ENCODE peak calls at places on chromosomes 6 and 20, in four cellular contexts. I, E, O and A are unnamed samples.

GRCh38 chr20:35443003-35443402 is 5.0 kb upstream of the GDF5 start:
- DNase-seq in I (no peak), E (no peak), O (no peak), A (no peak)

GRCh38 chr20:24134284-24134683 is 145.7 kb upstream of the GGTLC1 start:
- DNase-seq in I (no peak), E (peak), O (peak), A (no peak)

GRCh38 chr6:150897400-150897943 is 32.0 kb downstream of the MTHFD1L start:
- DNase-seq in I (peak), E (no peak), O (no peak), A (no peak)

GRCh38 chr20:63491078-63491477 is 7.8 kb downstream of the EEF1A2 start:
- DNase-seq in I (no peak), E (no peak), O (no peak), A (no peak)

GRCh38 chr20:4104842-4105241 is 89.5 kb upstream of the RNF24 start:
- DNase-seq in I (no peak), E (no peak), O (no peak), A (no peak)

GRCh38 chr6:163971841-163972838 is 557.6 kb downstream of the QKI start:
- DNase-seq in I (no peak), E (no peak), O (no peak), A (no peak)

GRCh38 chr6:2916354-2916925 is 13.3 kb upstream of the SERPINB9 start:
- DNase-seq in I (no peak), E (no peak), O (no peak), A (no peak)

GRCh38 chr20:32930181-32930580 is 71.5 kb downstream of the EFCAB8 start:
- DNase-seq in I (no peak), E (no peak), O (no peak), A (no peak)

GRCh38 chr6:26054937-26055669 is 32.1 kb upstream of the HFE start:
- DNase-seq in I (peak), E (peak), O (peak), A (peak)

GRCh38 chr20:53622247-53623114 is 28.8 kb upstream of the ZNF217 start:
- DNase-seq in I (peak), E (no peak), O (no peak), A (no peak)

GRCh38 chr20:53626584-53626983 is 32.9 kb upstream of the ZNF217 start:
- DNase-seq in I (no peak), E (no peak), O (no peak), A (no peak)

GRCh38 chr20:53623127-53623453 is 29.5 kb upstream of the ZNF217 start:
- DNase-seq in I (no peak), E (no peak), O (no peak), A (no peak)

GRCh38 chr20:53621482-53622246 is 28.0 kb upstream of the ZNF217 start:
- DNase-seq in I (peak), E (peak), O (peak), A (no peak)

DNA sequence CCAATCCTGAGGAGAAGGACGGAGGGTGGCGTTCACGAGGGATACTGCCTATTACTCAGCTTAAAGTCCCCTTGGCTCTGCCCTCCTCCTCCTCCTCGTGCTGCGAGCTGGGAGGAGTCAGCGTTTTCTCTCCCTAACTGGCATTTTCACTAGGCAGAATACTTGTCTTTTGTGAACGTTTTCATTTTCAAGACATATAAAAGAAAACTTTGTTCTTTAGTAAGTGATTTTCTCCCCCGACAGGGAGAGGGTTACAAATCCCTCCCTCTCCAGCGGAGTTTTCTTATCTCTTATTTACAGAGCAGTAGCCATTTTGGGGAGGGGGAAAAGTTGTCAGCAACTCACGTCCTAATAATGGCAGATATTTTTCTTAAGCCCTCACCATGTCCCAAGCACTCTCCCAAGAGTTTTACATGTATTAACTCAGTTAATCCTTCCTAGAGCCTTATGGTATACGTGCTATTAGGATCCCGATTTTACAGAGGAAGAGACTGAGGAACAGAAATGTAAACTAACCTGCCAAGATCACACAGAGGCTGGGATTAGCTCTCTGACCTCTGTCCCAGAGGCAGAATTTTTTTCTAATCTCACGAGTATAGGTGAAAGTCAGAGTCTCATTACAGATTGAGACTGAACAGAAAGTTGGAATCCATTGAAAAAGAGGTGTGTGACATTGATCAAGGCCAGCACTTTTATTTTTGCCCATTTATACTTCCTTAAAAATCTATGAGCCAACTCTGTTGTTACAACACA is 30.0 kb upstream of the ZNF217 start:
- DNase-seq in I (peak), E (peak), O (peak), A (peak)
- H3K4me3 ChIP-seq in I (peak), E (peak), O (peak), A (peak)

DNA sequence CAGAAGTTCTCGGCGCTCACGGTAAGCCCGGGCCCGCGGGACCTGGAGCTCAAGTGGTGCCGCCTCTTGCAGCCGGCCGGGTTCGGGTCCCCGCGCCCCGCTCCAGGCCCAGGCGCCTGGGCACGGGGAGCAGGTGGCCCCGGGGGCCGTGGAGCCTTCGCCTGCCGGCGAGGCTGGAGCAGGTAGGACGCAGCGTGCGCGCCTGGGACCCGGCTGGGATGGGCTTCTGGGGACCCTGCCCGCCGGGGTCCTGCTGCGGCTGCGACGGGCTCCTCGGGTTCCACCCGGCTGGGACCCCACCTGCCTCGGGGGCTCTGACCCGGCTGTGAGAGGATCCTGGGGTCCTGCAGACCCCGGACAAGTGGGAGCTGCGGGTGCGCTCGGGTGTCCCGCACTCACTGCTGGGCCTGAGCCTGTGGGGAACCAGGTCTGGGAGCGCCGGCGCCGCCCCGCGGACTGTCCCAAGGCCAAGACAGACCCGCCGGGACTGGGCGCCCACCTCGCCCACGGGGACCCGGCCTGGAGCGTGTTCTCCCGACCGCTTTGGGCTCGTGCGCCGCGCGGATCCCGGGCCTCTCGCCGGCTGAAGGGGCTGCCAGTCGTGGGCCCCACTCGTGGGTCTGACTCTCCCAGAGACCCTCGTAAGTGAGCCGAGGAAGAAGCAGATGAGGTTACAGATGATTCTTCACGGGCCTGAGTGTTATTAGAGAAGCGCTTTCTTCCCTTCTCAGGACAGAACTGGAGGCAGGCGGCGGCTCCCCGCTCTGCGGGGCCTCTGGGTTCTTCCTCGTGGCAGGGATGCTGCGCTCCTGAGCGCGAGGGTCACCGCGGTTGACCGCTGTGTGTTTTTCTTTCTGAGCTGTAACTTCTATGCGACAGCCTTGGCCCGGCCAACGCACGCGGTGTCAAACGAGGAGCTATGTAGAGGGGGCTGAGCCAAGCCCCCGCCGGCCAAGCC is 729 bp downstream of the SMOC2 start:
- DNase-seq in I (no peak), E (no peak), O (no peak), A (no peak)
- H3K4me3 ChIP-seq in I (peak), E (peak), O (no peak), A (no peak)

GRCh38 chr6:53377793-53378192 is 29.0 kb upstream of the ELOVL5 start:
- DNase-seq in I (no peak), E (no peak), O (no peak), A (no peak)
- H3K4me3 ChIP-seq in I (no peak), E (no peak), O (no peak), A (no peak)

GRCh38 chr6:85456782-85457181 is 6.9 kb downstream of the NT5E start:
- DNase-seq in I (no peak), E (no peak), O (no peak), A (no peak)

GRCh38 chr6:85460154-85460950 is 10.5 kb downstream of the NT5E start:
- DNase-seq in I (no peak), E (no peak), O (no peak), A (no peak)

GRCh38 chr6:85459224-85459901 is 9.5 kb downstream of the NT5E start:
- DNase-seq in I (no peak), E (no peak), O (no peak), A (no peak)

GRCh38 chr6:85458184-85458583 is 8.3 kb downstream of the NT5E start:
- DNase-seq in I (no peak), E (no peak), O (no peak), A (no peak)

GRCh38 chr6:85458782-85459181 is 8.9 kb downstream of the NT5E start:
- DNase-seq in I (no peak), E (peak), O (no peak), A (no peak)
- H3K4me3 ChIP-seq in I (peak), E (no peak), O (no peak), A (no peak)

GRCh38 chr6:129707882-129708495 is 2.0 kb downstream of the ARHGAP18 start:
- DNase-seq in I (no peak), E (no peak), O (no peak), A (no peak)
- H3K4me3 ChIP-seq in I (peak), E (peak), O (no peak), A (no peak)

GRCh38 chr6:41374618-41375590 is 39.5 kb downstream of the NCR2 start:
- DNase-seq in I (no peak), E (no peak), O (no peak), A (no peak)
- H3K4me3 ChIP-seq in I (peak), E (no peak), O (no peak), A (no peak)

GRCh38 chr6:33161354-33162320 is 30.6 kb downstream of the COL11A2 start:
- DNase-seq in I (peak), E (peak), O (peak), A (peak)
- H3K4me3 ChIP-seq in I (peak), E (peak), O (peak), A (peak)

DNA sequence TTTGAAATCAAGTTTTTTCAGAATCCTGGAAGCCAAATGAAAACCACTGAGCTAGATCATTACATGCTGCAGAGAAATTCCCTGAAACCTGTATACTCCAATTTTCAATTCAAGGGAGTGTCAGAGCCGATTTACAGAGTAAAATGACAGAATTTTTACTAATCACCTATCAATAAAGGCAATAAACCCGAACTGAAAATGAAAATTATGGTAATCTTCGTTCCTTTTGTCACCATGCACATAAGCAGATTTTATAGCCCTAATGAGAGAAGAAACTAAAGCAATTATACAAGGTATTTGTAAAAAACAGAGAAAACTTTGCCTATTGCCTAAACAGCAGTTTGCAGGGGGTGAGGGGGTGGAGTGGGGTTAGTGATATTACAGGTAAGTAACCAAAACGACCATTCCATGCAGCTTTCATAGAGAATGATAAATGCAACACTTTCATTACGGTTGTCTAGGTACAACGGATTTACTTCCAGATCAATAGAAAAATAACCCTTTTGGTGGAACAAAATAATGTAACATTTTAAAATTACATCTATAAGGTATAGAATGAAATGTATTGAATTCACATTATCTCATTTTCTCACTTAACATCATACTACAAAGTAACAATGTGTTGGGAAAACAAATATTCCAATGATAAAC is 115.2 kb upstream of the BEND6 start:
- DNase-seq in I (no peak), E (no peak), O (no peak), A (no peak)
- H3K4me3 ChIP-seq in I (no peak), E (no peak), O (no peak), A (no peak)

DNA sequence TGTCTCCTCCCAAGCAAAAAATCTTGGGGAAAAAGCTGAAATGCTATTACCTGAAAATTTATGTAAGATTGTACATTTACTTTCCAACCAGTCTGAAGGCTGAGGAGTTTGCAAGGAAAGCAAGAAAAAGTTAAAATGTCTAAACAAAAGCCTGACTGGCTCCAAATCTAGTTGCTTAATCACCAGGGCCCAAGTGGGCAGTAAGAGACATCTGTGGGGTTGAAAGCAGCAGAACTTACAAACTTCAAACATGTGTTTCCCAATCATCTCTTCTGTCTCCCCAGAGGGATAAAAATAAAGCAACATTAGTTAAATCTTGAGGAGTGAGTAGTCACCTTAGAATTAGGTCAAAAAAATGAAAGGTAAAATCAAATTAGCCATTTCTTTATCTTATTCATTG is 98.6 kb downstream of the OGFRL1 start:
- DNase-seq in I (no peak), E (no peak), O (no peak), A (no peak)
- H3K4me3 ChIP-seq in I (no peak), E (no peak), O (no peak), A (no peak)